ENCODE peak calls at places on chromosomes 16 and 17, in seven cellular contexts. M is GM12891, B is glomerular endothelial cell, X is Calu3, O is fibroblast of lung, F is endothelial cell, S is M059J. K is an unnamed sample.

GRCh38 chr16:86961133-86961720 is 356.0 kb downstream of the C16orf95 start:
- DNase-seq in S (no peak), B (no peak), X (no peak), M (no peak), O (peak; percentile 77), F (no peak), K (no peak)

GRCh38 chr16:86874141-86874540 is 295.8 kb downstream of the FOXL1 start:
- DNase-seq in M (peak; percentile 41), O (no peak), B (no peak), S (peak; percentile 37), F (peak; percentile 73), X (peak; percentile 67), K (no peak)

GRCh38 chr16:28985206-28985605 is 354 bp downstream of the LAT start:
- DNase-seq in O (no peak), X (no peak), B (no peak), M (no peak), S (no peak), F (no peak), K (no peak)

GRCh38 chr16:86511317-86512161 is 1.2 kb downstream of the FOXF1 start:
- DNase-seq in B (no peak), S (no peak), X (no peak), O (no peak), M (no peak), F (no peak), K (no peak)

GRCh38 chr17:58005031-58005727 is 1.9 kb downstream of the SRSF1 start:
- DNase-seq in F (no peak), O (no peak), B (no peak), M (no peak), X (no peak), S (no peak), K (no peak)

GRCh38 chr16:84973776-84974523 is 37.4 kb downstream of the ZDHHC7 start:
- DNase-seq in F (no peak), S (no peak), X (no peak), O (no peak), M (no peak), B (no peak), K (no peak)

GRCh38 chr16:8798174-8798527 is 512 bp downstream of the PMM2 start:
- DNase-seq in B (no peak), F (no peak), S (peak; percentile 40), X (no peak), O (no peak), M (no peak), K (no peak)

GRCh38 chr16:84513111-84514065 is 8.9 kb upstream of the MEAK7 start:
- DNase-seq in B (no peak), M (no peak), X (no peak), S (peak; percentile 90), O (peak; percentile 96), F (no peak), K (no peak)

GRCh38 chr16:57999971-58000705 is at the start of gene ZNF319:
- DNase-seq in S (peak; percentile 20), F (no peak), B (no peak), M (peak; percentile 38), O (peak; percentile 24), X (no peak), K (no peak)

GRCh38 chr16:9316615-9317014 is 225.2 kb downstream of the HAPSTR1 start:
- DNase-seq in F (no peak), O (no peak), S (no peak), B (no peak), M (no peak), X (peak; percentile 75), K (no peak)

GRCh38 chr17:83085526-83086196 is 6.3 kb downstream of the METRNL start:
- DNase-seq in M (no peak), O (no peak), S (no peak), B (no peak), X (no peak), F (no peak), K (no peak)

GRCh38 chr17:4582101-4582501 is 2.2 kb upstream of the SMTNL2 start:
- DNase-seq in F (no peak), X (no peak), M (no peak), S (no peak), B (no peak), O (no peak), K (no peak)

GRCh38 chr17:78779848-78780247 is 2.2 kb downstream of the CYTH1 start:
- DNase-seq in F (no peak), O (no peak), X (no peak), S (no peak), B (no peak), M (no peak), K (no peak)

GRCh38 chr17:42536048-42536371 is at the start of gene NAGLU:
- DNase-seq in F (peak; percentile 83), O (peak; percentile 76), S (peak; percentile 83), M (peak; percentile 99), B (no peak), X (peak; percentile 99), K (peak; percentile 66)

GRCh38 chr16:1674751-1675664 is 3.1 kb upstream of the JPT2 start:
- DNase-seq in M (no peak), B (no peak), X (no peak), O (peak; percentile 87), S (peak; percentile 87), F (no peak), K (no peak)

GRCh38 chr17:38464723-38465419 is 36.6 kb downstream of the ARHGAP23 start:
- DNase-seq in X (peak; percentile 94), F (no peak), S (peak; percentile 91), O (peak; percentile 96), B (no peak), M (no peak), K (no peak)

GRCh38 chr16:64478258-64478906 is 643.5 kb downstream of the CDH11 start:
- DNase-seq in F (no peak), S (peak; percentile 68), B (no peak), X (no peak), M (no peak), O (peak; percentile 91), K (no peak)

GRCh38 chr17:157901-158300 is 20.5 kb downstream of the SCGB1C2 start:
- DNase-seq in M (no peak), B (no peak), S (no peak), X (no peak), F (no peak), O (no peak), K (no peak)

K was measured in KG1.